ENCODE peak calls at places on chromosomes 1 and 21, in six cellular contexts. J is Peyer's patch, N is tibial nerve, I is A549, Q is IMR-90, H is sigmoid colon. R is an unnamed sample.
A peak's percentile ranks its signal among the peaks of the same experiment; 100 is the strongest.

GRCh38 chr1:32066489-32066873 is 6.3 kb upstream of the TMEM39B start:
- DNase-seq in Q (peak; percentile 79), I (peak; percentile 23), J (no peak), H (peak; percentile 85), N (peak; percentile 43), R (no peak)

GRCh38 chr1:17405898-17406759 is 33.3 kb downstream of the RCC2 start:
- DNase-seq in J (peak; percentile 76), I (peak; percentile 62), H (no peak), N (peak; percentile 39), Q (peak; percentile 44), R (no peak)

GRCh38 chr1:28308750-28309149 is 20.1 kb upstream of the MED18 start:
- DNase-seq in J (no peak), H (no peak), I (no peak), N (no peak), Q (no peak), R (no peak)

GRCh38 chr1:35894183-35894582 is 11.2 kb downstream of the AGO1 start:
- DNase-seq in N (no peak), H (no peak), J (no peak), I (peak; percentile 46), Q (peak; percentile 52), R (no peak)

GRCh38 chr1:228842094-228842775 is 107.0 kb downstream of the RHOU start:
- DNase-seq in N (no peak), I (peak; percentile 84), H (no peak), J (no peak), Q (peak; percentile 90), R (peak; percentile 84)

GRCh38 chr21:14120091-14120734 is 90.5 kb downstream of the LIPI start:
- DNase-seq in N (no peak), H (no peak), I (peak; percentile 34), Q (peak; percentile 8), J (no peak), R (no peak)

GRCh38 chr21:45326169-45326833 is 38.6 kb upstream of the POFUT2 start:
- DNase-seq in N (no peak), I (no peak), Q (peak; percentile 42), H (peak; percentile 66), J (peak; percentile 40), R (no peak)

GRCh38 chr1:172585348-172585747 is 52.4 kb downstream of the SUCO start:
- DNase-seq in I (no peak), Q (peak; percentile 46), N (no peak), H (no peak), J (no peak), R (no peak)

GRCh38 chr21:41294548-41295231 is 21.9 kb upstream of the FAM3B start:
- DNase-seq in Q (no peak), I (no peak), H (no peak), J (no peak), N (no peak), R (no peak)

GRCh38 chr1:116679091-116679827 is 11.7 kb upstream of the IGSF3 start:
- DNase-seq in J (no peak), I (no peak), N (no peak), H (no peak), Q (no peak), R (peak; percentile 72)

GRCh38 chr1:91684599-91685196 is 184.0 kb downstream of the CDC7 start:
- DNase-seq in I (no peak), J (no peak), Q (peak; percentile 50), N (no peak), H (no peak), R (no peak)

GRCh38 chr1:198449281-198449680 is 91.2 kb downstream of the ATP6V1G3 start:
- DNase-seq in I (no peak), N (no peak), Q (no peak), J (no peak), H (no peak), R (no peak)

GRCh38 chr1:170836146-170836545 is 99.2 kb upstream of the MROH9 start:
- DNase-seq in I (no peak), N (no peak), Q (peak; percentile 19), H (no peak), J (no peak), R (no peak)

GRCh38 chr21:43611598-43612369 is 47.5 kb downstream of the HSF2BP start:
- DNase-seq in H (peak; percentile 85), J (peak; percentile 76), N (peak; percentile 53), Q (peak; percentile 95), I (peak; percentile 83), R (no peak)

GRCh38 chr1:88774151-88774556 is 90.1 kb downstream of the PKN2 start:
- DNase-seq in I (peak; percentile 62), Q (no peak), J (no peak), H (no peak), N (no peak), R (no peak)

GRCh38 chr1:37763791-37764741 is 854 bp downstream of the EPHA10 start:
- DNase-seq in N (no peak), J (no peak), Q (peak; percentile 37), I (no peak), H (no peak), R (no peak)

GRCh38 chr1:151831605-151832004 is at the start of gene RORC:
- DNase-seq in H (no peak), N (no peak), I (no peak), Q (no peak), J (peak; percentile 87), R (no peak)

GRCh38 chr1:177256153-177256814 is 85.5 kb downstream of the BRINP2 start:
- DNase-seq in J (peak; percentile 73), I (peak; percentile 72), Q (peak; percentile 81), N (no peak), H (peak; percentile 72), R (no peak)

GRCh38 chr21:19011448-19011847 is 607.9 kb upstream of the TMPRSS15 start:
- DNase-seq in I (no peak), Q (no peak), J (no peak), N (no peak), H (no peak), R (no peak)

GRCh38 chr1:117964290-117965038 is 34.9 kb downstream of the WDR3 start:
- DNase-seq in H (no peak), Q (peak; percentile 15), J (no peak), I (no peak), N (no peak), R (no peak)

GRCh38 chr1:61348025-61348665 is 265.8 kb downstream of the NFIA start:
- DNase-seq in Q (no peak), H (no peak), I (no peak), J (no peak), N (no peak), R (no peak)

GRCh38 chr1:112718691-112719418 is 3.7 kb upstream of the PPM1J start:
- DNase-seq in I (peak; percentile 51), H (peak; percentile 87), J (peak; percentile 88), N (peak; percentile 66), Q (peak; percentile 58), R (no peak)

GRCh38 chr1:40344597-40344996 is 27.5 kb upstream of the COL9A2 start:
- DNase-seq in H (peak; percentile 71), Q (peak; percentile 79), J (no peak), I (peak; percentile 11), N (peak; percentile 21), R (no peak)

DNA sequence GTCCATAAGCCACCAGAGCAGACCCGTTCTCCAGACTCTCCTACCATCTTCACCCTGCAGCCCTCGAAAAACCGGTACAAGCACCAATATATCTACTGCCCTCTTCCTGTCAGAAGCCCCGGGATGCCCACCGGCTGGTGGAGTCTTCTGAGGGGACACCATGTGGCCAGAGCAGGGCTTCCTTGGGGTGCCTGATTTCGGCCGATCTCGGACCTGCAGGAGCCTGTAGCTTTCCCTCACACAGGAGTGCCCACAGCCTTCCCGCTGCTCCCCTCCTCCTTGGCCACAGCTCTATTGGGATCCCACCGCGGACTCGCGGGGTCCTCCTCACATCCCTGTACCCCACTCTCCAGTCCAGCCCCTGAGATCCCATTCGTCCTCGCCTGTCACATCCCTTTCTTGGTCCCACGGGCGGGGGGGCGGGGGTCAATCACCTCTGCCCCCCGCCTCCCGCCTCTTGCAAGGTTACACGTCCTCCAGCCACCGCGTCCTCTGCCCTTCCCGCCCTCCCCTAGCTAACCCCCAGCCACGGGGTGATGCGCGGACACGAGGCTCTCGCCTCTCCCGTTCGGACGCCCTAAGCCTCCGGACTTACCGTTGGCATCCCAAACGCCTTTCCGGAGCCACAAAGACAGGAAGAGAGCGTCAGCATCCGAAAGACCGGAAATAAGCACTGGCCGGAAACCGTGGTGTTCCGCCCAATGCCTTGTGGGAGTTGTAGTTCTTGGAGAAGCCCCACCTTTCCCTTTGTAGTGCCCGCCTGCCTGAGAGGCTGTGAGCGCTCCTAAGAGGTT is at the start of gene SSR2:
- DNase-seq in J (peak; percentile 84), Q (peak; percentile 92), H (peak; percentile 95), I (peak; percentile 90), N (peak; percentile 73), R (peak; percentile 91)
- TF ChIP-seq POLR2A in J (no peak), Q (peak; percentile 87), H (no peak), I (peak; percentile 85), N (no peak), R (no peak)

GRCh38 chr1:94325379-94326302 is 88.3 kb upstream of the ARHGAP29 start:
- DNase-seq in H (no peak), N (no peak), I (peak; percentile 89), Q (peak; percentile 99), J (no peak), R (no peak)
- H3K27ac ChIP-seq in H (peak overlapping the region; percentile 35), N (peak overlapping the region; percentile 63), I (peak overlapping the region; percentile 90), Q (peak overlapping the region; percentile 98), J (no peak overlapping the region), R (peak overlapping the region; percentile 51)

DNA sequence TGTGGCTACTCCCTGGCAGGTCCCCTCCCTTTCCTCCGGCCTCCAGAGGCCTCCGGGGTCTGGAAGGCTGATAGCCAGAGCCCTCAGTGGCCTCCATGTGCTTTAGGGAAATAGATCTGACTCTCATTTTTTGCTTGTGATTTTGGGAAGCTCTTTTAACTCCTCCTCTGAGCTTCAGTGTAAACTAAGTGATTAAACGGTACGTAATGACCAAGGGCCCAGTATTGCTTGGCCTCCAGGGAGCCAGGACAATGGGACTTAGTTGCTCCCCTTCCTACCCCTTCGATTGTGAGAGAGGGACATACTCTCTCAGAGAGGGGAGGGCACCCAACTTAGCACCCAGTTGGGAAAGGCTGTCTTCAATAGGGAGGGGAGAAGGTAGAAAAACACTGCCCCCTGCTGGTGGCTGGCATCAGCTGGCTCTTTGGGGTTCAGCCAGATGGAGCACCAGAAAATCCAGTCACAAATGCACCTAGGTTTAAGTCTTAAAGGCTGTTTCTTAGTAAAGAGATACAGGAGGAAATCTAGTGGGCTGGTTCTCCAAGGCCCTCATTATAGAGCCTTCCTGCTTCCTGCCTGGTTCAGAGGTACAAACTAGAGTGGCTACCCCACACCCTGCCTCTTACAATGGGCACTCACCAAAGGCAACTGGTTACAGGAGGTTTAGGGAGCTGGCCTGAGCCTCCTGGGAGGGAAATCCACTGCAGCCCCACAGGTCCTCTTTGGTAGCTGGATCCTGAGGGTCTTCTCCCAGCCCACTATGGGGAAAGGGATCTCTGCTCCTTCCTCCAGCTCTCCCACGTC is 28.6 kb downstream of the EIF2D start:
- DNase-seq in H (peak; percentile 79), Q (peak; percentile 65), J (peak; percentile 77), I (peak; percentile 62), N (peak; percentile 70), R (no peak)
- H3K4me1 ChIP-seq in H (peaks cover 16% of the 10 kb centered on the region), Q (peaks cover 12% of the 10 kb centered on the region), J (peaks cover 18% of the 10 kb centered on the region), I (no peaks in the 10 kb centered on the region), N (peaks cover 34% of the 10 kb centered on the region), R (peaks cover 57% of the 10 kb centered on the region)

DNA sequence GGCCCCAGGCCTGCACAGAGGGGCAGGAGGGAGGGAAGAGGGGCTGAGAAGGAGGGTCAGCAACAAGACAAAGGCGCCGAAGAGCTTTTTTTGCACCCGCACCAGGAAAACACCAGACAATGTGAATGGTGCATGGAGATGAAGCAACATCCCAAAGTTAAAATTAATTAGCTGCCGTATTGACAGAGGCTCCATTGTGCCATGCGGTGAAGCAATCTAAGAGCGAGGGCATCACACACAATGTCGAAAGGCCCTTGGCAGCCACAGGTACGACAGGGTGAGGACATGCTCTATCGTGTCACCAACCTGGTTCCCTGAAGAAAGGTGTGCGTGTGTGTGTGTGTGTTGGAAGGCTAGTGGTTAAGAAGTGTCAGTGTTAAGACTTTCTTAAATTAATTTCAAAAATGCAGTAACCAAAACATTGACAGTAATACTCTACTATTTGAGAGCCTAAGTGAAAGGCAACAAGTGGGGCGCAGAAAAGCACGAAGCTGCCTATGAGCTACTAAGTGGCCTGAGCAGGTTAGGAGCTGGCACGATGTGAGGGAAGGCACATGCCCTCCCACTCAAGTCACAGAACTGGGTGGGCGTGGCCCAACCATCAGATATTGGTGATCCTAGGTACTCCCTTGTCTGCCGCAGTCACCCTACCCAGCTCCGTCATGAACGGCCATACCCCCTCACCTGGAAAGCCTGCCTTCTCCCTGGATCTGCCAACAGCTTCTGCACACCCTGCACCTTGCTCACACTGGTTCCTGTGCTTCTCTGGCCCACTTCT is 41.0 kb downstream of the SSBP3 start:
- DNase-seq in N (no peak), I (no peak), H (no peak), J (no peak), Q (no peak), R (no peak)
- TF ChIP-seq POLR2A in N (no peak), I (no peak), H (no peak), J (no peak), Q (no peak), R (no peak)